ENCODE peak calls at places on chromosomes 4 and X, in six cellular contexts. F is SJCRH30, P is DND-41, A is HCT116, J is ascending aorta, W is tibial nerve. N is an unnamed sample. For H3K27me3, the result is how much of the 10 kb centered on the place peaks cover.

GRCh38 chrX:69504626-69505612 is 793 bp downstream of the NALF2 start:
- DNase-seq in A (no peak), W (no peak), J (no peak), P (no peak), F (no peak), N (no peak)

GRCh38 chrX:81120270-81120935 is 81.3 kb downstream of the HMGN5 start:
- DNase-seq in P (no peak), J (no peak), W (no peak), A (no peak), F (peak), N (peak)

GRCh38 chrX:109533631-109534030 is 3.0 kb upstream of the NXT2 start:
- DNase-seq in W (no peak), A (no peak), F (no peak), P (no peak), J (no peak), N (no peak)

GRCh38 chrX:26262121-26262523 is 46.2 kb downstream of the MAGEB5 start:
- DNase-seq in P (no peak), A (no peak), J (no peak), F (no peak), W (no peak), N (no peak)

GRCh38 chr4:176123710-176124407 is 58.2 kb downstream of the WDR17 start:
- DNase-seq in P (no peak), J (no peak), F (peak), W (no peak), A (peak), N (peak)

GRCh38 chr4:84495448-84496221 is 3.5 kb downstream of the NKX6-1 start:
- DNase-seq in P (no peak), A (no peak), F (no peak), J (no peak), W (no peak), N (no peak)

GRCh38 chr4:169037491-169037890 is 27.4 kb upstream of the CBR4 start:
- DNase-seq in F (peak), W (no peak), A (no peak), P (no peak), J (no peak), N (no peak)

GRCh38 chr4:159117968-159118367 is 15.1 kb downstream of the RAPGEF2 start:
- DNase-seq in J (no peak), P (no peak), F (no peak), A (no peak), W (no peak), N (no peak)

DNA sequence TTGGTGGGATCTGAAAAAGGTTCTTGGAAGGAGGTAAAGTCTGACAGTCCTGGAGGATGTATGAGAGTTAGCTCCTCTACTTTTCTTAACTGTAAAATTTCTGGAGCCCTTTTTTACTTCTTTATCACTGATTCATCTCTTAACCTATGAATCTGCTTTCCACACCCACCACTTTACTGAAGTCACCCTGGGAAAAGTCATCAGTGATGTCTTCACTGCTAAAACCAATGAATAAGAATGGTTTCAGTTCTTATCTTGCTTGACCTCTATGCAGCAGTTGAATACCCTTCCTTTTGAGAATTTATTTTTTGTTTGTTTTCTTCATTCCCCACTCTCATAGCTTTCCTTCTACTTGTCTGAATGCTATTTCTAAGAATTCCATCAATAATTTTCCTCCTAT is 80.0 kb downstream of the AREG start:
- DNase-seq in P (no peak), W (no peak), J (no peak), F (no peak), A (no peak), N (no peak)
- H3K27ac ChIP-seq in P (no peak), W (no peak), J (no peak), F (no peak), A (no peak), N (no peak)

GRCh38 chr4:29002151-29002550 is 1718.0 kb upstream of the PCDH7 start:
- DNase-seq in F (peak), J (no peak), A (no peak), P (no peak), W (no peak), N (no peak)
- H3K27me3 ChIP-seq in F (under half), J (under half), A (under half), P (under half), W (under half), N (under half)

DNA sequence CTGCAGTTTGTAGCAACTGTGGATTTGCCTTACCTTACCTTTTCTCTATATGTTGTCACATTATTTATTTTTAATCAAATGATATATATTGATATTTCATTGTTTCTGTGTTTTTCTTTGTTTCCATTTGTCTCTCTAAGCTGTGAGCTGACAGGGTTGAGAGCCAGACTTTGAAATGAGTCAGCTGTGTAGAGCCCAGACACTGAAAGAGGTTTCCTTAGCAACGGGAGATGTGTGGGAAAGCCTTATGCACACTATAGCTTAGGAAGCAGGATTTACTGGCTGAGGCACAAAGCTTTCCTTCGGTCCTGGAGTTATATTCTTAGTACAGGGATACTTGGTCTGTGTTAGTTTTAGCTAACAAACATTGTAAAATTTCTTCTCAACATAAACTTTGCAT is 192.2 kb downstream of the FGF13 start:
- DNase-seq in W (no peak), J (no peak), A (no peak), P (no peak), F (peak), N (no peak)
- H3K27ac ChIP-seq in W (no peak), J (no peak), A (no peak), P (no peak), F (no peak), N (no peak)

GRCh38 chr4:107034982-107035710 is 967 bp downstream of the DKK2 start:
- DNase-seq in F (no peak), J (no peak), P (no peak), W (peak), A (no peak), N (peak)
- H3K27me3 ChIP-seq in F (under half), J (under half), P (under half), W (half or more), A (under half), N (under half)

N was measured in WERI-Rb-1.